ENCODE peak calls at places on chromosomes 13 and 19, in ten cellular contexts. One of them, this sample, is unnamed.

GRCh38 chr13:98220188-98220765 is 43.2 kb upstream of the RNF113B start:
- DNase-seq in A549: no peak
- DNase-seq in activated naive CD4-positive, alpha-beta T cell treated with anti-CD3 and anti-CD28 coated beads, Interleukin-2, amount 10 ng/mL, durations not matched to agents 7 days and 5 days: no peak
- DNase-seq in HT1080: no peak
- DNase-seq in NCI-H1105: no peak
- DNase-seq in fibroblast of the aortic adventitia: peak
- DNase-seq in AG04449: no peak
- DNase-seq in GM04504: no peak
- DNase-seq in EL: no peak
- DNase-seq in fibroblast of lung: peak
- DNase-seq in this sample: no peak

GRCh38 chr19:54312436-54313362 is at the start of gene LILRA5:
- DNase-seq in A549: no peak
- DNase-seq in activated naive CD4-positive, alpha-beta T cell treated with anti-CD3 and anti-CD28 coated beads, Interleukin-2, amount 10 ng/mL, durations not matched to agents 7 days and 5 days: no peak
- DNase-seq in HT1080: no peak
- DNase-seq in NCI-H1105: no peak
- DNase-seq in fibroblast of the aortic adventitia: no peak
- DNase-seq in AG04449: no peak
- DNase-seq in GM04504: no peak
- DNase-seq in EL: no peak
- DNase-seq in fibroblast of lung: no peak
- DNase-seq in this sample: no peak

GRCh38 chr19:14155371-14155770 is 19.0 kb upstream of the ASF1B start:
- DNase-seq in A549: no peak
- DNase-seq in activated naive CD4-positive, alpha-beta T cell treated with anti-CD3 and anti-CD28 coated beads, Interleukin-2, amount 10 ng/mL, durations not matched to agents 7 days and 5 days: no peak
- DNase-seq in HT1080: no peak
- DNase-seq in NCI-H1105: no peak
- DNase-seq in fibroblast of the aortic adventitia: no peak
- DNase-seq in AG04449: no peak
- DNase-seq in GM04504: no peak
- DNase-seq in EL: no peak
- DNase-seq in fibroblast of lung: no peak
- DNase-seq in this sample: no peak

GRCh38 chr13:44268965-44269364 is 104.7 kb upstream of the SERP2 start:
- DNase-seq in A549: no peak
- DNase-seq in activated naive CD4-positive, alpha-beta T cell treated with anti-CD3 and anti-CD28 coated beads, Interleukin-2, amount 10 ng/mL, durations not matched to agents 7 days and 5 days: no peak
- DNase-seq in HT1080: no peak
- DNase-seq in NCI-H1105: no peak
- DNase-seq in fibroblast of the aortic adventitia: no peak
- DNase-seq in AG04449: no peak
- DNase-seq in GM04504: no peak
- DNase-seq in EL: no peak
- DNase-seq in fibroblast of lung: no peak
- DNase-seq in this sample: no peak

GRCh38 chr13:80612804-80613203 is 271.9 kb upstream of the SPRY2 start:
- DNase-seq in A549: no peak
- DNase-seq in activated naive CD4-positive, alpha-beta T cell treated with anti-CD3 and anti-CD28 coated beads, Interleukin-2, amount 10 ng/mL, durations not matched to agents 7 days and 5 days: no peak
- DNase-seq in HT1080: no peak
- DNase-seq in NCI-H1105: no peak
- DNase-seq in fibroblast of the aortic adventitia: no peak
- DNase-seq in AG04449: no peak
- DNase-seq in GM04504: no peak
- DNase-seq in EL: no peak
- DNase-seq in fibroblast of lung: no peak
- DNase-seq in this sample: peak

GRCh38 chr19:10453852-10454251 is 33.5 kb downstream of the PDE4A start:
- DNase-seq in A549: no peak
- DNase-seq in activated naive CD4-positive, alpha-beta T cell treated with anti-CD3 and anti-CD28 coated beads, Interleukin-2, amount 10 ng/mL, durations not matched to agents 7 days and 5 days: no peak
- DNase-seq in HT1080: no peak
- DNase-seq in NCI-H1105: no peak
- DNase-seq in fibroblast of the aortic adventitia: no peak
- DNase-seq in AG04449: no peak
- DNase-seq in GM04504: no peak
- DNase-seq in EL: no peak
- DNase-seq in fibroblast of lung: no peak
- DNase-seq in this sample: no peak

GRCh38 chr13:106990594-106990993 is 422.7 kb upstream of the ARGLU1 start:
- DNase-seq in A549: no peak
- DNase-seq in activated naive CD4-positive, alpha-beta T cell treated with anti-CD3 and anti-CD28 coated beads, Interleukin-2, amount 10 ng/mL, durations not matched to agents 7 days and 5 days: no peak
- DNase-seq in HT1080: no peak
- DNase-seq in NCI-H1105: no peak
- DNase-seq in fibroblast of the aortic adventitia: no peak
- DNase-seq in AG04449: no peak
- DNase-seq in GM04504: peak
- DNase-seq in EL: no peak
- DNase-seq in fibroblast of lung: peak
- DNase-seq in this sample: no peak

GRCh38 chr19:35544110-35544802 is 1.2 kb upstream of the TMEM147 start:
- DNase-seq in A549: no peak
- DNase-seq in activated naive CD4-positive, alpha-beta T cell treated with anti-CD3 and anti-CD28 coated beads, Interleukin-2, amount 10 ng/mL, durations not matched to agents 7 days and 5 days: no peak
- DNase-seq in HT1080: no peak
- DNase-seq in NCI-H1105: no peak
- DNase-seq in fibroblast of the aortic adventitia: no peak
- DNase-seq in AG04449: no peak
- DNase-seq in GM04504: no peak
- DNase-seq in EL: no peak
- DNase-seq in fibroblast of lung: no peak
- DNase-seq in this sample: no peak

GRCh38 chr13:22828081-22828480 is 352.7 kb upstream of the SGCG start:
- DNase-seq in A549: no peak
- DNase-seq in activated naive CD4-positive, alpha-beta T cell treated with anti-CD3 and anti-CD28 coated beads, Interleukin-2, amount 10 ng/mL, durations not matched to agents 7 days and 5 days: no peak
- DNase-seq in HT1080: peak
- DNase-seq in NCI-H1105: no peak
- DNase-seq in fibroblast of the aortic adventitia: no peak
- DNase-seq in AG04449: no peak
- DNase-seq in GM04504: no peak
- DNase-seq in EL: no peak
- DNase-seq in fibroblast of lung: peak
- DNase-seq in this sample: no peak

GRCh38 chr19:10010247-10010691 is at the start of gene COL5A3:
- DNase-seq in A549: no peak
- DNase-seq in activated naive CD4-positive, alpha-beta T cell treated with anti-CD3 and anti-CD28 coated beads, Interleukin-2, amount 10 ng/mL, durations not matched to agents 7 days and 5 days: no peak
- DNase-seq in HT1080: no peak
- DNase-seq in NCI-H1105: no peak
- DNase-seq in fibroblast of the aortic adventitia: peak
- DNase-seq in AG04449: no peak
- DNase-seq in GM04504: peak
- DNase-seq in EL: peak
- DNase-seq in fibroblast of lung: no peak
- DNase-seq in this sample: peak

GRCh38 chr19:30224689-30225606 is 147.2 kb upstream of the ZNF536 start:
- DNase-seq in A549: peak
- DNase-seq in activated naive CD4-positive, alpha-beta T cell treated with anti-CD3 and anti-CD28 coated beads, Interleukin-2, amount 10 ng/mL, durations not matched to agents 7 days and 5 days: peak
- DNase-seq in HT1080: no peak
- DNase-seq in NCI-H1105: peak
- DNase-seq in fibroblast of the aortic adventitia: no peak
- DNase-seq in AG04449: no peak
- DNase-seq in GM04504: no peak
- DNase-seq in EL: no peak
- DNase-seq in fibroblast of lung: no peak
- DNase-seq in this sample: peak

GRCh38 chr19:3509566-3509989 is 3.5 kb downstream of the FZR1 start:
- DNase-seq in A549: no peak
- DNase-seq in activated naive CD4-positive, alpha-beta T cell treated with anti-CD3 and anti-CD28 coated beads, Interleukin-2, amount 10 ng/mL, durations not matched to agents 7 days and 5 days: no peak
- DNase-seq in HT1080: peak
- DNase-seq in NCI-H1105: no peak
- DNase-seq in fibroblast of the aortic adventitia: peak
- DNase-seq in AG04449: no peak
- DNase-seq in GM04504: peak
- DNase-seq in EL: peak
- DNase-seq in fibroblast of lung: peak
- DNase-seq in this sample: no peak

GRCh38 chr13:112142401-112142930 is 75.5 kb downstream of the SOX1 start:
- DNase-seq in A549: no peak
- DNase-seq in activated naive CD4-positive, alpha-beta T cell treated with anti-CD3 and anti-CD28 coated beads, Interleukin-2, amount 10 ng/mL, durations not matched to agents 7 days and 5 days: no peak
- DNase-seq in HT1080: no peak
- DNase-seq in NCI-H1105: no peak
- DNase-seq in fibroblast of the aortic adventitia: no peak
- DNase-seq in AG04449: no peak
- DNase-seq in GM04504: no peak
- DNase-seq in EL: no peak
- DNase-seq in fibroblast of lung: no peak
- DNase-seq in this sample: peak

GRCh38 chr13:57787058-57787791 is 155.7 kb downstream of the PCDH17 start:
- DNase-seq in A549: no peak
- DNase-seq in activated naive CD4-positive, alpha-beta T cell treated with anti-CD3 and anti-CD28 coated beads, Interleukin-2, amount 10 ng/mL, durations not matched to agents 7 days and 5 days: no peak
- DNase-seq in HT1080: no peak
- DNase-seq in NCI-H1105: peak
- DNase-seq in fibroblast of the aortic adventitia: no peak
- DNase-seq in AG04449: no peak
- DNase-seq in GM04504: no peak
- DNase-seq in EL: no peak
- DNase-seq in fibroblast of lung: no peak
- DNase-seq in this sample: peak

GRCh38 chr13:109412232-109412935 is 374.0 kb downstream of the IRS2 start:
- DNase-seq in A549: peak
- DNase-seq in activated naive CD4-positive, alpha-beta T cell treated with anti-CD3 and anti-CD28 coated beads, Interleukin-2, amount 10 ng/mL, durations not matched to agents 7 days and 5 days: no peak
- DNase-seq in HT1080: no peak
- DNase-seq in NCI-H1105: peak
- DNase-seq in fibroblast of the aortic adventitia: no peak
- DNase-seq in AG04449: no peak
- DNase-seq in GM04504: no peak
- DNase-seq in EL: peak
- DNase-seq in fibroblast of lung: peak
- DNase-seq in this sample: peak

GRCh38 chr19:31338069-31338767 is 11.0 kb downstream of the TSHZ3 start:
- DNase-seq in A549: peak
- DNase-seq in activated naive CD4-positive, alpha-beta T cell treated with anti-CD3 and anti-CD28 coated beads, Interleukin-2, amount 10 ng/mL, durations not matched to agents 7 days and 5 days: peak
- DNase-seq in HT1080: no peak
- DNase-seq in NCI-H1105: no peak
- DNase-seq in fibroblast of the aortic adventitia: peak
- DNase-seq in AG04449: no peak
- DNase-seq in GM04504: no peak
- DNase-seq in EL: peak
- DNase-seq in fibroblast of lung: peak
- DNase-seq in this sample: peak

GRCh38 chr19:1069009-1069779 is 2.2 kb downstream of the ARHGAP45 start:
- DNase-seq in A549: no peak
- DNase-seq in activated naive CD4-positive, alpha-beta T cell treated with anti-CD3 and anti-CD28 coated beads, Interleukin-2, amount 10 ng/mL, durations not matched to agents 7 days and 5 days: peak
- DNase-seq in HT1080: peak
- DNase-seq in NCI-H1105: no peak
- DNase-seq in fibroblast of the aortic adventitia: no peak
- DNase-seq in AG04449: no peak
- DNase-seq in GM04504: no peak
- DNase-seq in EL: no peak
- DNase-seq in fibroblast of lung: no peak
- DNase-seq in this sample: no peak

GRCh38 chr13:63124863-63125262 is 1709.2 kb upstream of the PCDH20 start:
- DNase-seq in A549: no peak
- DNase-seq in activated naive CD4-positive, alpha-beta T cell treated with anti-CD3 and anti-CD28 coated beads, Interleukin-2, amount 10 ng/mL, durations not matched to agents 7 days and 5 days: no peak
- DNase-seq in HT1080: peak
- DNase-seq in NCI-H1105: peak
- DNase-seq in fibroblast of the aortic adventitia: peak
- DNase-seq in AG04449: no peak
- DNase-seq in GM04504: no peak
- DNase-seq in EL: peak
- DNase-seq in fibroblast of lung: peak
- DNase-seq in this sample: no peak

GRCh38 chr19:1907563-1908363 is 2.6 kb downstream of the ADAT3 start:
- DNase-seq in A549: no peak
- DNase-seq in activated naive CD4-positive, alpha-beta T cell treated with anti-CD3 and anti-CD28 coated beads, Interleukin-2, amount 10 ng/mL, durations not matched to agents 7 days and 5 days: no peak
- DNase-seq in HT1080: no peak
- DNase-seq in NCI-H1105: no peak
- DNase-seq in fibroblast of the aortic adventitia: no peak
- DNase-seq in AG04449: no peak
- DNase-seq in GM04504: no peak
- DNase-seq in EL: no peak
- DNase-seq in fibroblast of lung: no peak
- DNase-seq in this sample: no peak

GRCh38 chr13:101726681-101727080 is 274.2 kb downstream of the ITGBL1 start:
- DNase-seq in A549: no peak
- DNase-seq in activated naive CD4-positive, alpha-beta T cell treated with anti-CD3 and anti-CD28 coated beads, Interleukin-2, amount 10 ng/mL, durations not matched to agents 7 days and 5 days: no peak
- DNase-seq in HT1080: no peak
- DNase-seq in NCI-H1105: no peak
- DNase-seq in fibroblast of the aortic adventitia: no peak
- DNase-seq in AG04449: no peak
- DNase-seq in GM04504: no peak
- DNase-seq in EL: no peak
- DNase-seq in fibroblast of lung: no peak
- DNase-seq in this sample: no peak

GRCh38 chr19:31656507-31656906 is 307.3 kb upstream of the TSHZ3 start:
- DNase-seq in A549: no peak
- DNase-seq in activated naive CD4-positive, alpha-beta T cell treated with anti-CD3 and anti-CD28 coated beads, Interleukin-2, amount 10 ng/mL, durations not matched to agents 7 days and 5 days: no peak
- DNase-seq in HT1080: no peak
- DNase-seq in NCI-H1105: no peak
- DNase-seq in fibroblast of the aortic adventitia: no peak
- DNase-seq in AG04449: no peak
- DNase-seq in GM04504: no peak
- DNase-seq in EL: no peak
- DNase-seq in fibroblast of lung: no peak
- DNase-seq in this sample: no peak

GRCh38 chr19:28305513-28305912 is 907.4 kb downstream of the UQCRFS1 start:
- DNase-seq in A549: no peak
- DNase-seq in activated naive CD4-positive, alpha-beta T cell treated with anti-CD3 and anti-CD28 coated beads, Interleukin-2, amount 10 ng/mL, durations not matched to agents 7 days and 5 days: no peak
- DNase-seq in HT1080: no peak
- DNase-seq in NCI-H1105: no peak
- DNase-seq in fibroblast of the aortic adventitia: no peak
- DNase-seq in AG04449: no peak
- DNase-seq in GM04504: no peak
- DNase-seq in EL: no peak
- DNase-seq in fibroblast of lung: no peak
- DNase-seq in this sample: no peak

GRCh38 chr13:60463787-60464186 is 66.8 kb downstream of the TDRD3 start:
- DNase-seq in A549: no peak
- DNase-seq in activated naive CD4-positive, alpha-beta T cell treated with anti-CD3 and anti-CD28 coated beads, Interleukin-2, amount 10 ng/mL, durations not matched to agents 7 days and 5 days: no peak
- DNase-seq in HT1080: peak
- DNase-seq in NCI-H1105: no peak
- DNase-seq in fibroblast of the aortic adventitia: no peak
- DNase-seq in AG04449: no peak
- DNase-seq in GM04504: no peak
- DNase-seq in EL: peak
- DNase-seq in fibroblast of lung: no peak
- DNase-seq in this sample: no peak

This sample was measured in ecto neural progenitor cell.